ENCODE peak calls at places on chromosomes 1 and 21, in eight cellular contexts. M, R, B, P, N, O, I and H are unnamed samples.

GRCh38 chr1:23772049-23772853 is 6.0 kb upstream of the PITHD1 start:
- DNase-seq in M (peak; percentile 67), R (peak; percentile 36), B (no peak), P (peak; percentile 75), N (peak; percentile 77), O (peak; percentile 89), I (peak; percentile 74), H (peak; percentile 47)

GRCh38 chr1:245168921-245169320 is 14.1 kb downstream of the KIF26B start:
- DNase-seq in M (no peak), R (no peak), B (no peak), P (no peak), N (no peak), O (no peak), I (no peak), H (no peak)

GRCh38 chr1:196309386-196309785 is 298.9 kb downstream of the KCNT2 start:
- DNase-seq in M (no peak), R (no peak), B (no peak), P (peak; percentile 13), N (peak; percentile 55), O (no peak), I (no peak), H (peak; percentile 29)

GRCh38 chr1:84442256-84442655 is 36.8 kb upstream of the RPF1 start:
- DNase-seq in M (no peak), R (no peak), B (no peak), P (peak; percentile 85), N (peak; percentile 59), O (no peak), I (no peak), H (peak; percentile 72)

GRCh38 chr1:29875557-29876028 is 639.3 kb downstream of the PTPRU start:
- DNase-seq in M (no peak), R (peak; percentile 93), B (no peak), P (no peak), N (no peak), O (no peak), I (no peak), H (peak; percentile 77)

GRCh38 chr1:89041055-89041707 is 18.5 kb upstream of the GBP3 start:
- DNase-seq in M (no peak), R (no peak), B (no peak), P (no peak), N (peak; percentile 26), O (no peak), I (no peak), H (no peak)

GRCh38 chr21:38883142-38883541 is 77.4 kb downstream of the ETS2 start:
- DNase-seq in M (no peak), R (no peak), B (no peak), P (no peak), N (no peak), O (no peak), I (no peak), H (no peak)

GRCh38 chr21:39788383-39788782 is 43.4 kb downstream of the IGSF5 start:
- DNase-seq in M (no peak), R (peak; percentile 74), B (peak; percentile 41), P (peak; percentile 20), N (peak; percentile 88), O (no peak), I (peak; percentile 73), H (no peak)

GRCh38 chr1:44276006-44276405 is 62.7 kb downstream of the DMAP1 start:
- DNase-seq in M (no peak), R (peak; percentile 88), B (no peak), P (no peak), N (no peak), O (no peak), I (no peak), H (no peak)

GRCh38 chr1:233143266-233143665 is 152.3 kb downstream of the PCNX2 start:
- DNase-seq in M (no peak), R (no peak), B (no peak), P (no peak), N (no peak), O (no peak), I (no peak), H (no peak)

GRCh38 chr1:196455697-196456096 is 152.5 kb downstream of the KCNT2 start:
- DNase-seq in M (no peak), R (no peak), B (no peak), P (no peak), N (no peak), O (no peak), I (no peak), H (no peak)

GRCh38 chr1:199273837-199274379 is 635.1 kb downstream of the PTPRC start:
- DNase-seq in M (no peak), R (peak; percentile 1), B (no peak), P (no peak), N (peak; percentile 31), O (no peak), I (peak; percentile 66), H (no peak)

GRCh38 chr1:171345536-171345935 is 31.6 kb downstream of the FMO4 start:
- DNase-seq in M (no peak), R (no peak), B (no peak), P (no peak), N (no peak), O (no peak), I (no peak), H (no peak)

GRCh38 chr1:39204441-39205081 is at the start of gene MACF1:
- DNase-seq in M (no peak), R (peak; percentile 94), B (no peak), P (peak; percentile 92), N (no peak), O (peak; percentile 49), I (peak; percentile 47), H (no peak)